ENCODE peak calls at places on chromosomes 1 and 21, in six cellular contexts. H is uterus, Y is tibial nerve, K is transverse colon, X is ovary, Q is prostate gland. P is an unnamed sample.
A peak's percentile ranks its signal among the peaks of the same experiment; 100 is the strongest.

GRCh38 chr21:16330340-16331319 is 600.8 kb downstream of the USP25 start:
- DNase-seq in H (no peak), Y (no peak), K (no peak), X (no peak), Q (peak; percentile 67), P (peak; percentile 64)

GRCh38 chr21:21063828-21064227 is 65.6 kb downstream of the NCAM2 start:
- DNase-seq in H (no peak), Y (no peak), K (no peak), X (no peak), Q (no peak), P (no peak)

GRCh38 chr1:63973005-63973419 is 199.2 kb downstream of the ROR1 start:
- DNase-seq in H (no peak), Y (no peak), K (no peak), X (no peak), Q (no peak), P (no peak)

GRCh38 chr1:94602802-94603625 is 61.5 kb upstream of the F3 start:
- DNase-seq in H (no peak), Y (no peak), K (no peak), X (no peak), Q (no peak), P (no peak)

GRCh38 chr1:76158126-76158525 is 83.6 kb downstream of the ST6GALNAC3 start:
- DNase-seq in H (no peak), Y (no peak), K (no peak), X (no peak), Q (no peak), P (no peak)

GRCh38 chr1:69494171-69494570 is 73.6 kb upstream of the LRRC7 start:
- DNase-seq in H (no peak), Y (no peak), K (no peak), X (no peak), Q (no peak), P (no peak)

GRCh38 chr1:112957133-112957812 is 1.3 kb upstream of the SLC16A1 start:
- DNase-seq in H (peak; percentile 31), Y (no peak), K (peak; percentile 23), X (peak; percentile 40), Q (no peak), P (peak; percentile 28)

GRCh38 chr21:14482165-14482564 is 64.0 kb downstream of the SAMSN1 start:
- DNase-seq in H (no peak), Y (no peak), K (no peak), X (no peak), Q (no peak), P (no peak)

GRCh38 chr1:6473974-6474814 is 8.2 kb upstream of the TNFRSF25 start:
- DNase-seq in H (no peak), Y (no peak), K (peak; percentile 59), X (no peak), Q (no peak), P (no peak)

GRCh38 chr1:165073402-165074007 is 283.0 kb downstream of the LMX1A start:
- DNase-seq in H (no peak), Y (no peak), K (no peak), X (no peak), Q (peak; percentile 19), P (no peak)

GRCh38 chr1:117919376-117919775 is 10.0 kb downstream of the GDAP2 start:
- DNase-seq in H (no peak), Y (no peak), K (no peak), X (no peak), Q (no peak), P (no peak)

GRCh38 chr1:212873518-212873917 is 15.4 kb downstream of the FLVCR1 start:
- DNase-seq in H (no peak), Y (no peak), K (no peak), X (no peak), Q (no peak), P (no peak)

GRCh38 chr1:240658312-240658975 is 46.5 kb upstream of the GREM2 start:
- DNase-seq in H (no peak), Y (no peak), K (no peak), X (no peak), Q (no peak), P (no peak)

GRCh38 chr1:170669586-170670332 is 5.8 kb downstream of the PRRX1 start:
- DNase-seq in H (no peak), Y (no peak), K (no peak), X (no peak), Q (no peak), P (no peak)

GRCh38 chr1:111833334-111833733 is 77.6 kb downstream of the DDX20 start:
- DNase-seq in H (no peak), Y (no peak), K (no peak), X (no peak), Q (no peak), P (no peak)

GRCh38 chr1:169745015-169745861 is 11.4 kb upstream of the SELE start:
- DNase-seq in H (no peak), Y (no peak), K (no peak), X (no peak), Q (no peak), P (no peak)

GRCh38 chr1:37795340-37796110 is 1.9 kb downstream of the MANEAL start:
- DNase-seq in H (peak; percentile 41), Y (no peak), K (peak; percentile 62), X (peak; percentile 73), Q (peak; percentile 41), P (peak; percentile 78)

GRCh38 chr1:52288286-52288685 is 77.7 kb downstream of the CC2D1B start:
- DNase-seq in H (no peak), Y (no peak), K (no peak), X (no peak), Q (no peak), P (no peak)

GRCh38 chr21:34613679-34614442 is 1.1 kb downstream of the RCAN1 start:
- DNase-seq in H (no peak), Y (no peak), K (no peak), X (peak; percentile 28), Q (peak; percentile 7), P (no peak)

GRCh38 chr1:31585736-31586365 is 9.5 kb downstream of the TINAGL1 start:
- DNase-seq in H (no peak), Y (no peak), K (no peak), X (no peak), Q (no peak), P (peak; percentile 12)

GRCh38 chr1:53372501-53372951 is 44.7 kb upstream of the LRP8 start:
- DNase-seq in H (peak; percentile 6), Y (peak; percentile 9), K (no peak), X (peak; percentile 4), Q (no peak), P (no peak)

GRCh38 chr1:237732657-237733056 is 158.1 kb downstream of the ZP4 start:
- DNase-seq in H (no peak), Y (no peak), K (no peak), X (no peak), Q (no peak), P (no peak)

GRCh38 chr21:36790616-36791015 is 91.7 kb downstream of the SIM2 start:
- DNase-seq in H (no peak), Y (no peak), K (no peak), X (no peak), Q (peak; percentile 69), P (no peak)

GRCh38 chr1:169321539-169321938 is 46.1 kb downstream of the NME7 start:
- DNase-seq in H (no peak), Y (no peak), K (no peak), X (no peak), Q (no peak), P (no peak)

GRCh38 chr1:117630423-117630998 is 24.7 kb downstream of the TENT5C start:
- DNase-seq in H (no peak), Y (no peak), K (no peak), X (no peak), Q (no peak), P (no peak)

GRCh38 chr1:30302808-30303310 is 420.5 kb downstream of the MATN1 start:
- DNase-seq in H (no peak), Y (no peak), K (no peak), X (no peak), Q (no peak), P (no peak)

GRCh38 chr1:203137324-203137723 is 9.8 kb downstream of the ADORA1 start:
- DNase-seq in H (no peak), Y (no peak), K (no peak), X (no peak), Q (no peak), P (no peak)
- H3K4me3 ChIP-seq in H (no peak overlapping the region), Y (no peak overlapping the region), K (no peak overlapping the region), X (no peak overlapping the region), Q (no peak overlapping the region), P (no peak overlapping the region)

DNA sequence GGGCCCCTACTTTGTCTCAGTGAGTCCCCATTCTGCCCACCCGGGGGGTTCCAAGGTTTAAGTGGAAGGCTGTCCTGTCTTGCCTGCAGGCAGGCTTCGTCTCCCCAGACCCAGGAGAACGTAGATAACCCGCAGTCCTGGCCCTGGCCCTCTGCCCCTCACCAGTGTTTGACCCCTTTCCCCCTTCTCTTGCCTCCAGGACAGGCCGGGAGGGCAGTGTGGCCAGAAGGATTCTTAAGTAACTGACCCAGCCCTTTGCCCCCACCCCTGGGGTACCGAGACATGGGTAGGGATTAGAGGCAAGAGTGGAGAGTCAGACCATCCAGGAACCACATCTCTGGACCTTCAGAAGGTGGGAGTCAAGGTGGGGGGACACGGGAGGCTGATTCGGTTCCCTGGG is 8.8 kb downstream of the TMEM222 start:
- DNase-seq in H (no peak), Y (no peak), K (no peak), X (no peak), Q (no peak), P (no peak)
- TF ChIP-seq POLR2A in H (no peak), Y (no peak), K (no peak), X (no peak), Q (no peak), P (no peak)

DNA sequence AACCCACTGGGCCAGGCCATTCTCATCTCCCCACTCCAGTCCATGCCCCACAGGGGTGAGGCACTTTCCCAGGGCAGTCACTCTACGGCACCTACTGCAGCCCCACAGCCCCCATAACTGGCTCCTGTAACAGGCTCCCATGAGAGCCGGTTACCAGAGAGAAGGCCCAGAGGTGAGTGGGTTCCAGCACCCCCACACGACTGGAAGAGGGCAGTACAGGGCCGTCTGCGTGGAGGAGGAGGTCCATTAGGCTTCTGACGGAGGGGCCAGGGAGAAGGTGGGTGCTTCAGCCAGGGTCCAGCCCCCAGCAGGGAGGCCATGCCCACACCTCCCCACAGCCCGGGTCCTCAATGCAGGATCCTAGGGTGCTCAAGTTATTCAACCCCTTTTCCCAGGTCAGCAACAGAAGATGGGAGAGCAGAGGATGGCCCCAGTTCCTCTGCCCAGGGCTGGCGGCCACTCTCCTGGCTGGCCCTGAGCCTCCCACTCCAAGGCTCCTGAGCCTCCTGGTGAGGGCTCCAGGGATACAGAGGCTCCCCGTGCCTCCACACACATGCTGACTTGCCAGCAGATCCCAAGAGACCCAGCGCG is 1.6 kb downstream of the ACAP3 start:
- DNase-seq in H (no peak), Y (no peak), K (no peak), X (no peak), Q (no peak), P (no peak)
- H3K4me3 ChIP-seq in H (peak overlapping the region; percentile 37), Y (peak overlapping the region; percentile 89), K (no peak overlapping the region), X (peak overlapping the region; percentile 46), Q (no peak overlapping the region), P (no peak overlapping the region)

DNA sequence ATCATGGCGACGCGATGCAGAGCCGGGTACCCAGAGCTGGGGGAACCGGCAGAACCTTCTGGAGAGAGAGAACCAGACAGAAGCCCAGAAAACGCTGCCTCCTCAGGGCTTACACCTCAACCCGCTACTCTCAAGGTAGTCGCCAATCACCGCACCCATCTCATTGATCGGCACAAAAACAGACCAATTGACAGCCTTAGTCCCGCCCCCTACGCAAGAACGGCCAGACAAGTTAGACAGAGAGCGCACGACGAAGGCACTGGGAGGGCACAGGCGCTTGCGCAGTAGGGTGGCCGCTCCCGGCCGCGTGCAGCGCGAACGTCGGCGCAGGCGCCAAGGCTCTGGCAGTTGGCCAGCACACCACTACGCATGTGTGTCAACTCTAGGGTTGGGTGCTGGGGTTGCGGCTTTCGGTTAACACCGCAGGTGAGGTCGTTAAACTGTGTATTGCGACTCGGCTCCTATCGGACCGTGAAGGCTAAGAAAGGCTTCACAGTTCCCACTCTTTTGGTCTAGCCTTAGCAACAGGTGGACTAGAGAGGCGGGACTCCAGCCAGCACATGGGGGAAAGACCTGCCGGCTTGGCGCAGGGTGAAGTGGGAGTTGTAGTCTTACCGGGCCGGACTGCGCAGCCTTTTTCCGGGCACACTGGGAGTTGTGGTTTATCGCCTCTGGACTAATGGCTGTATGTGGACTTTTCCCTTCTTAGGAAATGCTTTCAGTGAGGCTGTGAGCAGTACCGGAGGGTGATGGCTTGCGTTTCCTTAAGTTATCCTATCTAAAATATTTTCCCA is at the start of the genes CCT3 and TSACC:
- DNase-seq in H (peak; percentile 100), Y (peak; percentile 99), K (peak; percentile 99), X (peak; percentile 100), Q (peak; percentile 99), P (peak; percentile 100)
- TF ChIP-seq POLR2A in H (peak; percentile 8), Y (peak; percentile 44), K (peak; percentile 74), X (peak; percentile 42), Q (peak; percentile 68), P (no peak)

P was measured in testis.